ENCODE peak calls at places on chromosomes 3 and 15, in four cellular contexts. K is foreskin fibroblast; M is activated CD4-positive, alpha-beta T cell treated with anti-CD3 and anti-CD28 coated beads, Interleukin-2, amount 10 ng/mL, durations not matched to agents 7 days and 5 days; Y is bronchial epithelial cell. I is an unnamed sample.

GRCh38 chr3:14791343-14791945 is 27.3 kb upstream of the FGD5 start:
- DNase-seq in K (no peak), M (peak), Y (peak), I (peak)

GRCh38 chr3:134526319-134526718 is 40.5 kb downstream of the CEP63 start:
- DNase-seq in K (no peak), M (no peak), Y (no peak), I (no peak)

GRCh38 chr3:41243183-41243582 is 43.9 kb downstream of the CTNNB1 start:
- DNase-seq in K (no peak), M (no peak), Y (no peak), I (no peak)

GRCh38 chr15:25671132-25671531 is 192.0 kb downstream of the ATP10A start:
- DNase-seq in K (no peak), M (no peak), Y (no peak), I (no peak)

GRCh38 chr3:113268917-113269316 is 57.6 kb downstream of the BOC start:
- DNase-seq in K (no peak), M (no peak), Y (no peak), I (no peak)

GRCh38 chr3:160006282-160007163 is 17.9 kb downstream of the IL12A start:
- DNase-seq in K (peak), M (peak), Y (peak), I (peak)

GRCh38 chr3:30894521-30895289 is at the start of gene GADL1:
- DNase-seq in K (peak), M (peak), Y (no peak), I (peak)

GRCh38 chr15:83106994-83107840 is at the start of gene TM6SF1:
- DNase-seq in K (no peak), M (peak), Y (no peak), I (peak)

GRCh38 chr3:194203482-194204035 is 67.6 kb downstream of the HES1 start:
- DNase-seq in K (no peak), M (peak), Y (peak), I (peak)

GRCh38 chr3:11498646-11499045 is 145.1 kb downstream of the VGLL4 start:
- DNase-seq in K (peak), M (no peak), Y (peak), I (no peak)

I was measured in KBM-7.